ENCODE peak calls at places on chromosomes 7 and 10, in nine cellular contexts. O is hepatocyte, Z is PC-3, L is OCI-LY7, J is neural progenitor cell, M is GM23338, U is SK-N-SH, D is HCT116, A is MM.1S. S is an unnamed sample.

GRCh38 chr7:117775826-117776623 is 97.2 kb downstream of the CTTNBP2 start:
- DNase-seq in O (no peak), Z (no peak), L (no peak), J (no peak), M (no peak), U (no peak), D (no peak), A (peak), S (no peak)

GRCh38 chr10:21078410-21079329 is 181.6 kb upstream of the NEBL start:
- DNase-seq in O (peak), Z (peak), L (peak), J (peak), M (peak), U (peak), D (peak), A (peak), S (peak)

GRCh38 chr10:95414016-95414830 is 123.4 kb upstream of the PDLIM1 start:
- DNase-seq in O (no peak), Z (no peak), L (no peak), J (no peak), M (no peak), U (no peak), D (no peak), A (no peak), S (no peak)

GRCh38 chr10:23065549-23065948 is 29.8 kb upstream of the MSRB2 start:
- DNase-seq in O (peak), Z (peak), L (no peak), J (no peak), M (no peak), U (no peak), D (no peak), A (no peak), S (peak)

GRCh38 chr7:135179321-135179925 is 8.9 kb upstream of the CYREN start:
- DNase-seq in O (no peak), Z (no peak), L (no peak), J (no peak), M (no peak), U (no peak), D (no peak), A (no peak), S (no peak)

GRCh38 chr10:28354552-28354951 is 51.7 kb upstream of the MPP7 start:
- DNase-seq in O (no peak), Z (no peak), L (no peak), J (no peak), M (no peak), U (no peak), D (no peak), A (no peak), S (no peak)

GRCh38 chr7:44144968-44145418 is 3.9 kb upstream of the MYL7 start:
- DNase-seq in O (no peak), Z (no peak), L (no peak), J (no peak), M (no peak), U (peak), D (no peak), A (no peak), S (no peak)

GRCh38 chr7:75808106-75808505 is 5.5 kb downstream of the CCL24 start:
- DNase-seq in O (no peak), Z (no peak), L (no peak), J (no peak), M (no peak), U (no peak), D (no peak), A (no peak), S (no peak)

GRCh38 chr7:155972247-155972646 is 160.0 kb upstream of the SHH start:
- DNase-seq in O (no peak), Z (no peak), L (no peak), J (no peak), M (no peak), U (no peak), D (no peak), A (no peak), S (no peak)

GRCh38 chr10:95360122-95360715 is 69.4 kb upstream of the PDLIM1 start:
- DNase-seq in O (no peak), Z (peak), L (peak), J (no peak), M (no peak), U (no peak), D (no peak), A (peak), S (no peak)

GRCh38 chr10:77202857-77203256 is 434.8 kb downstream of the KCNMA1 start:
- DNase-seq in O (no peak), Z (peak), L (no peak), J (no peak), M (no peak), U (no peak), D (no peak), A (no peak), S (no peak)

GRCh38 chr7:3924277-3924676 is 623.2 kb downstream of the SDK1 start:
- DNase-seq in O (no peak), Z (no peak), L (no peak), J (no peak), M (no peak), U (no peak), D (no peak), A (no peak), S (no peak)

GRCh38 chr10:125521721-125522680 is 161.0 kb downstream of the TEX36 start:
- DNase-seq in O (no peak), Z (peak), L (peak), J (peak), M (peak), U (peak), D (peak), A (no peak), S (peak)

GRCh38 chr7:86013662-86014061 is 630.0 kb upstream of the GRM3 start:
- DNase-seq in O (no peak), Z (no peak), L (no peak), J (no peak), M (no peak), U (no peak), D (no peak), A (no peak), S (no peak)

GRCh38 chr7:27171636-27172387 is 2.3 kb downstream of the HOXA10 start:
- DNase-seq in O (no peak), Z (no peak), L (no peak), J (peak), M (peak), U (no peak), D (no peak), A (no peak), S (peak)

GRCh38 chr7:153440781-153441180 is 611.4 kb upstream of the DPP6 start:
- DNase-seq in O (no peak), Z (no peak), L (no peak), J (no peak), M (no peak), U (no peak), D (no peak), A (no peak), S (no peak)

GRCh38 chr7:23418046-23418445 is 52.2 kb downstream of the IGF2BP3 start:
- DNase-seq in O (no peak), Z (peak), L (no peak), J (no peak), M (no peak), U (no peak), D (no peak), A (peak), S (peak)

GRCh38 chr10:77301305-77301730 is 336.3 kb downstream of the KCNMA1 start:
- DNase-seq in O (no peak), Z (peak), L (no peak), J (no peak), M (no peak), U (no peak), D (no peak), A (no peak), S (peak)

GRCh38 chr7:1665721-1666250 is 4.3 kb upstream of the ELFN1 start:
- DNase-seq in O (peak), Z (peak), L (no peak), J (peak), M (peak), U (peak), D (no peak), A (no peak), S (peak)

GRCh38 chr7:67105382-67105781 is 108.7 kb downstream of the TYW1 start:
- DNase-seq in O (peak), Z (no peak), L (no peak), J (no peak), M (no peak), U (no peak), D (no peak), A (peak), S (peak)

GRCh38 chr10:43202657-43203490 is 64.0 kb downstream of the RASGEF1A start:
- DNase-seq in O (peak), Z (no peak), L (peak), J (peak), M (peak), U (peak), D (no peak), A (no peak), S (peak)

GRCh38 chr10:17056781-17057191 is 72.8 kb downstream of the CUBN start:
- DNase-seq in O (no peak), Z (peak), L (no peak), J (no peak), M (no peak), U (no peak), D (no peak), A (no peak), S (peak)

GRCh38 chr10:116998172-116998571 is 6.8 kb downstream of the SHTN1 start:
- DNase-seq in O (no peak), Z (no peak), L (no peak), J (no peak), M (no peak), U (no peak), D (no peak), A (no peak), S (no peak)

GRCh38 chr7:107995184-107996071 is 7.5 kb downstream of the LAMB1 start:
- DNase-seq in O (peak), Z (peak), L (no peak), J (peak), M (peak), U (peak), D (no peak), A (no peak), S (peak)

GRCh38 chr7:108455524-108455832 is 758 bp downstream of the NRCAM start:
- DNase-seq in O (peak), Z (no peak), L (no peak), J (no peak), M (no peak), U (no peak), D (no peak), A (no peak), S (no peak)

GRCh38 chr10:129909531-129910286 is 54.4 kb downstream of the EBF3 start:
- DNase-seq in O (no peak), Z (no peak), L (no peak), J (no peak), M (no peak), U (no peak), D (no peak), A (no peak), S (no peak)

GRCh38 chr10:100506596-100507356 is 12.9 kb downstream of the SEC31B start:
- DNase-seq in O (no peak), Z (peak), L (no peak), J (no peak), M (no peak), U (no peak), D (no peak), A (no peak), S (peak)

GRCh38 chr10:2938869-2939268 is 128.5 kb upstream of the PFKP start:
- DNase-seq in O (no peak), Z (peak), L (no peak), J (no peak), M (no peak), U (no peak), D (no peak), A (no peak), S (peak)

GRCh38 chr7:71184136-71184535 is 52.2 kb downstream of the GALNT17 start:
- DNase-seq in O (no peak), Z (no peak), L (no peak), J (no peak), M (no peak), U (no peak), D (no peak), A (no peak), S (no peak)
- TF ChIP-seq EZH2phosphoT487 in O (no peak), Z (no peak), L (no peak), J (no peak), M (no peak), U (no peak), D (no peak), A (no peak), S (no peak)

DNA sequence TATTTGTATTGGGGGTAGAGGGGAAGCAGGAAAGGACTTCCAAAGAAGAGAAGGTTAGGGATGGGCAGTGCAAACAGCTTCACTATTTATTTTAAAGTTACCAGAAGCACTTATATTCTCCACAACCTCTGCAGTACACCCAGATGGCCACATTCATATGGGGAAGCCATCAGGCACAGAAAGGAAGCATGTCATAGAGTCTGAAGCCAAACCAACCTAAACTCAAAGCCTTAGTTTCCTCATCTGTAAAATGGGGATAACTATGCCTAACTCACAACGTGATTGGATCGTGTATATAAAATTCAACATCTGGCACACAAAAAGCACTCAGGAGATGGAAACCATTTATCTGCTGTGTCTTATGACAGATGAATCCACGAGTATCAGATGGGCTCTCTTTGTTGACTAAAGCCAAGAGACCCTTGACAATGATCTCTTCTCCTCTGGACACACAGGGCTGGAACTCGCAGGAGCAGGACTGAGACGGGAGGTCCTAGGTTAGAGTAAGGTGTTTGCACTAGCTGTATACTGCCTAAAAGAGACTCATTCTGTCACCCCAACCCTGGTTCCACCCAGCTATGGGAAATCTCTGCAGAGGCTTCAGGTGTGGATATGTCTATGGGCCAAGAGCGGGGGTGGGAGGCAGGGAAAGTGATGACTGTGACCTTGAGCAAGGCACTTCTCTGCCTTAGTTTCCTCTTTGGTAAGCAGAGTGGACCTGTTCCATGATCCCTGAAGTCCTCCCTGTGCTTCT is 1.8 kb downstream of the KIAA1549 start:
- DNase-seq in O (no peak), Z (peak), L (no peak), J (no peak), M (no peak), U (peak), D (peak), A (peak), S (peak)
- H3K4me2 ChIP-seq in O (peak), Z (peak), L (no peak), J (peak), M (peak), U (peak), D (peak), A (no peak), S (peak)

GRCh38 chr10:55630491-55631056 is 730.5 kb downstream of the ZWINT start:
- DNase-seq in O (peak), Z (peak), L (no peak), J (peak), M (peak), U (peak), D (no peak), A (no peak), S (peak)
- H3K4me3 ChIP-seq in O (peak), Z (peak), L (no peak), J (peak), M (peak), U (peak), D (no peak), A (peak), S (peak)

GRCh38 chr10:29386347-29386999 is 97.6 kb downstream of the LYZL1 start:
- DNase-seq in O (peak), Z (peak), L (peak), J (peak), M (peak), U (peak), D (no peak), A (peak), S (peak)
- TF ChIP-seq EZH2phosphoT487 in O (no peak), Z (no peak), L (no peak), J (no peak), M (no peak), U (no peak), D (no peak), A (no peak), S (no peak)

GRCh38 chr10:45294681-45295080 is 20.7 kb downstream of the OR13A1 start:
- DNase-seq in O (no peak), Z (no peak), L (no peak), J (no peak), M (no peak), U (no peak), D (no peak), A (no peak), S (no peak)
- H3K4me2 ChIP-seq in O (no peak), Z (no peak), L (no peak), J (no peak), M (no peak), U (no peak), D (no peak), A (no peak), S (no peak)

GRCh38 chr10:101780187-101780817 is 2.9 kb downstream of the NPM3 start:
- DNase-seq in O (no peak), Z (no peak), L (peak), J (peak), M (peak), U (peak), D (no peak), A (no peak), S (no peak)
- H3K4me3 ChIP-seq in O (no peak), Z (peak), L (peak), J (peak), M (peak), U (no peak), D (peak), A (peak), S (peak)

GRCh38 chr10:86346794-86347665 is 19.6 kb downstream of the GRID1 start:
- DNase-seq in O (no peak), Z (no peak), L (no peak), J (peak), M (no peak), U (no peak), D (no peak), A (no peak), S (no peak)
- TF ChIP-seq EZH2phosphoT487 in O (no peak), Z (no peak), L (no peak), J (no peak), M (no peak), U (no peak), D (no peak), A (no peak), S (no peak)

DNA sequence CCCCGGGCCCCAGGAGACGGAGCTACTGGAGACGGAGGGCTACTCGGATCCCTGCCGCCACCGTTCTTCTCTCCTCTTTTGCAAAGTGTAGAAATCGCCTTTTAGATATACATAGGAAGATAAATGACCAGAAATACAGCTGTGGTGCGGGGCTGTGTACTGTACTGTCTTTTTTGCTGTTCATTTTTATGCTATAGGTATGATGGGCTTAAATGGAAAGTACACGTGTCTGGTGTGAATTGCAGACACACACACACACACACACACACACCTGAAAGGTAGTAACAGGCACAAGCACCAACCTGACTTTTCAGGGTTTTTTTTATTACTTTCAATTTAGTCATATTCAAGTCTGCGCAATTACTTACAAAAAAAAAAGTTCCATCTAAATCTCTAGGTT is 834 bp downstream of the PTPRZ1 start:
- DNase-seq in O (no peak), Z (no peak), L (no peak), J (no peak), M (peak), U (no peak), D (no peak), A (no peak), S (peak)
- H3K4me2 ChIP-seq in O (peak), Z (peak), L (no peak), J (peak), M (peak), U (peak), D (no peak), A (peak), S (peak)

DNA sequence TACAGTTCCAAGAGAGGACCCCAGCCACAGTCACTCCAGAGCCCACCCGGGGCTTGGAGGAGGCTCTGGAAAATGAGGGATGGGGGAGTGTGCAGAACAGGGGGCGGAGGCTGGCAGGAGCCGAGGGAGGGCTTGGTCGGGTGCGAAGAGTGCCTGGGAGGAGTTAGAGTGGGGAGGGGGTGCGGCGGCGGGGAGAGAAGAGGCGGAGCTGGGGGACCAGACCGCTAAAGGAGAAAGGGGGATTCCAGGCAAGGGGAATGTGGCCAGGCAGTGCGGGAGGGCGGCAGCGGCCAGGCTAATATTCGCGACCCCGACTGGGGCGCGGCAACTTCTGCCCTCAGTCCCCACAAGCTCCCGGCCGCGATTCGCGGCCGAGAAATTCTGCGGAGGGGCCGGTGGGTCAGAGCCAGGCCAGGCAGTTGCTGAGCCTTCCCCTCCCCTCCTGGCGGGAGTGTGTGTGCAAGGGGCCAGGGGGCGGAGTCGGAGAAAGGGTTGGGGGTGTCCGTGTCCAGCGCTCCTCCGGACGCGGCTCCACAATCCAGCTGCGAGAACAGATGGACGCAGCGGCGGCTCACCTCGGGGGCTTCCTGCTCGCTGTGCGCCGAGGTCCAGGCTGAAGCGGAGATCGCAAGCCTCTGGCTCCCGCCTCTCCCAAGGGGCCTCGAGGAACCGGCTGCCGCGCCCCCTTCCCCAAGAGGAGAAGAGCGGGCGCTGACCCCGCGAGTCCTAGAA is 661 bp upstream of the SLC18A3 start:
- DNase-seq in O (no peak), Z (no peak), L (no peak), J (peak), M (peak), U (peak), D (no peak), A (no peak), S (no peak)
- H3K4me3 ChIP-seq in O (peak), Z (no peak), L (no peak), J (peak), M (peak), U (peak), D (no peak), A (no peak), S (no peak)

DNA sequence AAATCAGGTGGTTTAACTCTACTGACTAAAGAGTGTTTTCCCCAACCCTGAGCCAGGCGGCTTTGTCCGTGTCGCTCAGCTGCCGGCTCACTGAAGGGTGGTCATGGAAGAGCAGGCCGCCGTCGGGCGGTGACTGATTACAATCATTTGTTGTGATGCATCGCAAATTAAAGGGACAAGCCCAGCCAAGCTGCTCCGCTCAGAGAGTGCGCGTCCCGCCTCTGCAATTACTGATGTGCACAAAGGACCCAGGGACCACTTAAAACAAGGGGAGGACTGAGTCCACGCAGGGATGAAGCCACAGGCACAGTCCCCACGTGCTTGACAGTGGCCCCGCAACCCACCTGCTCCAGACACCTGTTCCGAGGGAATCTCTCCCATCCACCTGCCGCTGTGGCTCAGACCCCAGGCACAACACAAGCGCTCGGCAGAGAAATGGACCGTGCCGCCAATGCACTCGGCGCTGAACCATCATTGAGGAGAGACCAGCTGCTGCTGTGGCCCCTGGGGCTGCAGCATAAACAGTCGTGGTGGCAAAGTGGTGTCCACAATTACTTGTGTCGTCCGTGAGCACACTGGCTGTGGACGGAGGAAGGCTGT is 526.5 kb downstream of the PTPRN2 start:
- DNase-seq in O (no peak), Z (no peak), L (no peak), J (no peak), M (no peak), U (no peak), D (no peak), A (no peak), S (no peak)
- TF ChIP-seq EZH2phosphoT487 in O (no peak), Z (no peak), L (no peak), J (no peak), M (no peak), U (no peak), D (no peak), A (no peak), S (no peak)